ENCODE peak calls at places on chromosomes 3 and 15, in five cellular contexts. D is NCI-H1694 treated with DMSO at 0.1 percent for 48 hours, S is thoracic aorta, L is nucleus accumbens, Z is endothelial cell. J is an unnamed sample.
A peak's percentile ranks its signal among the peaks of the same experiment; 100 is the strongest.

GRCh38 chr15:71391421-71392047 is 276.3 kb downstream of the THSD4 start:
- DNase-seq in D (no peak), S (no peak), L (no peak), Z (no peak), J (no peak)

GRCh38 chr3:151345854-151346253 is 16.5 kb upstream of the P2RY13 start:
- DNase-seq in D (no peak), S (no peak), L (no peak), Z (no peak), J (no peak)

GRCh38 chr15:98416222-98416835 is 232.0 kb upstream of the IGF1R start:
- DNase-seq in D (no peak), S (no peak), L (no peak), Z (no peak), J (no peak)

GRCh38 chr3:264394-265156 is 68.0 kb downstream of the CHL1 start:
- DNase-seq in D (no peak), S (no peak), L (no peak), Z (no peak), J (no peak)

GRCh38 chr3:31550452-31551251 is 17.9 kb downstream of the STT3B start:
- DNase-seq in D (no peak), S (no peak), L (no peak), Z (no peak), J (no peak)

GRCh38 chr15:68277131-68277604 is 377 bp upstream of the FEM1B start:
- DNase-seq in D (peak; percentile 58), S (no peak), L (no peak), Z (peak; percentile 58), J (peak; percentile 85)

GRCh38 chr15:94061041-94061440 is 170.3 kb upstream of the MCTP2 start:
- DNase-seq in D (no peak), S (no peak), L (no peak), Z (no peak), J (no peak)

GRCh38 chr3:174431717-174432116 is 427.4 kb upstream of the NAALADL2 start:
- DNase-seq in D (no peak), S (no peak), L (no peak), Z (no peak), J (no peak)

GRCh38 chr3:194521514-194522260 is 34.9 kb upstream of the ATP13A3 start:
- DNase-seq in D (no peak), S (no peak), L (no peak), Z (no peak), J (no peak)